ENCODE peak calls at places on chromosomes 13 and 19, in seven cellular contexts. P is GM12891, A is SK-N-SH, O is GM12878, F is H1, S is K562, B is HepG2. Q is an unnamed sample.

GRCh38 chr19:46344363-46344762 is 2.5 kb upstream of the PPP5C start:
- DNase-seq in P (no peak), A (no peak), O (no peak), F (no peak), S (no peak), B (no peak), Q (no peak)

GRCh38 chr19:51347209-51347928 is 5.4 kb upstream of the VSIG10L start:
- DNase-seq in P (no peak), A (no peak), O (no peak), F (no peak), S (no peak), B (peak), Q (no peak)

GRCh38 chr13:87444135-87444534 is 227.0 kb upstream of the SLITRK5 start:
- DNase-seq in P (no peak), A (no peak), O (no peak), F (no peak), S (no peak), B (no peak), Q (no peak)

GRCh38 chr19:35609881-35610353 is 2.6 kb upstream of the HAUS5 start:
- DNase-seq in P (no peak), A (no peak), O (peak), F (no peak), S (no peak), B (no peak), Q (no peak)

GRCh38 chr13:79508224-79508961 is 27.4 kb downstream of the NDFIP2 start:
- DNase-seq in P (no peak), A (no peak), O (no peak), F (no peak), S (no peak), B (no peak), Q (no peak)

GRCh38 chr13:63367522-63368198 is 1952.0 kb upstream of the PCDH20 start:
- DNase-seq in P (no peak), A (no peak), O (no peak), F (no peak), S (no peak), B (no peak), Q (no peak)

GRCh38 chr13:82675024-82675423 is 1207.2 kb downstream of the SLITRK1 start:
- DNase-seq in P (no peak), A (no peak), O (no peak), F (no peak), S (no peak), B (no peak), Q (no peak)

GRCh38 chr13:32200741-32201140 is 114.4 kb downstream of the ZAR1L start:
- DNase-seq in P (no peak), A (no peak), O (no peak), F (no peak), S (no peak), B (no peak), Q (no peak)

GRCh38 chr19:3350014-3350663 is 16.2 kb upstream of the NFIC start:
- DNase-seq in P (no peak), A (no peak), O (no peak), F (no peak), S (no peak), B (peak), Q (no peak)

GRCh38 chr13:24737042-24737441 is 26.9 kb upstream of the RNF17 start:
- DNase-seq in P (no peak), A (no peak), O (no peak), F (no peak), S (peak), B (no peak), Q (no peak)

GRCh38 chr13:89324582-89324981 is 1653.4 kb downstream of the SLITRK5 start:
- DNase-seq in P (no peak), A (no peak), O (no peak), F (peak), S (no peak), B (no peak), Q (no peak)

GRCh38 chr19:43395561-43395960 is 19.1 kb upstream of the TEX101 start:
- DNase-seq in P (no peak), A (no peak), O (no peak), F (no peak), S (no peak), B (no peak), Q (no peak)

GRCh38 chr19:38095411-38096308 is 128.4 kb downstream of the DPF1 start:
- DNase-seq in P (peak), A (peak), O (peak), F (peak), S (peak), B (peak), Q (no peak)

GRCh38 chr19:17555929-17556813 is 722 bp downstream of the COLGALT1 start:
- DNase-seq in P (no peak), A (peak), O (no peak), F (no peak), S (peak), B (no peak), Q (no peak)

GRCh38 chr13:99859178-99860177 is 112.1 kb downstream of the ZIC5 start:
- DNase-seq in P (no peak), A (no peak), O (peak), F (no peak), S (no peak), B (no peak), Q (no peak)

GRCh38 chr13:106597190-106597589 is 29.3 kb upstream of the ARGLU1 start:
- DNase-seq in P (no peak), A (no peak), O (no peak), F (no peak), S (no peak), B (no peak), Q (no peak)

GRCh38 chr13:59774511-59774911 is 389.2 kb downstream of the DIAPH3 start:
- DNase-seq in P (no peak), A (no peak), O (no peak), F (no peak), S (no peak), B (peak), Q (no peak)

GRCh38 chr19:2081873-2082810 is 14.0 kb downstream of the MOB3A start:
- DNase-seq in P (no peak), A (peak), O (no peak), F (no peak), S (no peak), B (no peak), Q (no peak)

GRCh38 chr19:913080-913748 is at the start of gene R3HDM4:
- DNase-seq in P (peak), A (peak), O (no peak), F (no peak), S (peak), B (no peak), Q (peak)

GRCh38 chr13:40777166-40777956 is 6.4 kb upstream of the MRPS31 start:
- DNase-seq in P (no peak), A (peak), O (no peak), F (no peak), S (peak), B (peak), Q (no peak)

GRCh38 chr13:47484564-47484963 is 516.5 kb downstream of the SUCLA2 start:
- DNase-seq in P (no peak), A (no peak), O (no peak), F (no peak), S (no peak), B (peak), Q (no peak)

GRCh38 chr19:9720541-9720940 is 45.6 kb upstream of the ZNF562 start:
- DNase-seq in P (no peak), A (no peak), O (no peak), F (no peak), S (no peak), B (no peak), Q (no peak)

GRCh38 chr13:28268800-28269223 is 130.5 kb downstream of the PAN3 start:
- DNase-seq in P (peak), A (no peak), O (peak), F (no peak), S (no peak), B (no peak), Q (peak)

GRCh38 chr19:49590971-49591730 is at the start of gene PRR12:
- DNase-seq in P (peak), A (peak), O (no peak), F (no peak), S (peak), B (peak), Q (peak)

GRCh38 chr19:4738734-4739133 is 15.1 kb upstream of the DPP9 start:
- DNase-seq in P (no peak), A (no peak), O (no peak), F (no peak), S (no peak), B (no peak), Q (no peak)

GRCh38 chr13:23557733-23558132 is 12.5 kb upstream of the TNFRSF19 start:
- DNase-seq in P (no peak), A (no peak), O (no peak), F (no peak), S (no peak), B (no peak), Q (no peak)

DNA sequence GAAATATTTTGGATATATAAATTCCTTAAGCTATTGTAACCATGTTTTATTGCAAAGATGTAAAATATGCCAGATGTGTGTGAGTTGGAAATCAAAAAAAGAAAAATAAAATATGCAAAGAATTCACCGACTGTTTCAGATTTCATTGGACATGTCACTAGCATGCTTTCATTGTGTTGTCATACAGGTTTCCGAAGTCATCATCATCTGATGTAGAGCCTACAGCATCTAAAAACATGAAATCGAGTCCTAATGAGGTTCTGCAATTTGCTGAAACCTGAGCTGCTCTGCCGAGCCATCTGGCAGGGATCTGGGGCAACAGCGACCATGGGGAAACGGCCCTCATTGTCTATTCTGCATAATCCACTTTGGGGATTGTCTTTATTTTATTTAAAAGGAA is 196.1 kb upstream of the MAB21L1 start:
- DNase-seq in P (no peak), A (no peak), O (no peak), F (no peak), S (no peak), B (no peak), Q (no peak)
- TF ChIP-seq TAF1 in P (no peak), A (no peak), O (no peak), F (no peak), S (no peak), B (no peak), Q (no peak)

DNA sequence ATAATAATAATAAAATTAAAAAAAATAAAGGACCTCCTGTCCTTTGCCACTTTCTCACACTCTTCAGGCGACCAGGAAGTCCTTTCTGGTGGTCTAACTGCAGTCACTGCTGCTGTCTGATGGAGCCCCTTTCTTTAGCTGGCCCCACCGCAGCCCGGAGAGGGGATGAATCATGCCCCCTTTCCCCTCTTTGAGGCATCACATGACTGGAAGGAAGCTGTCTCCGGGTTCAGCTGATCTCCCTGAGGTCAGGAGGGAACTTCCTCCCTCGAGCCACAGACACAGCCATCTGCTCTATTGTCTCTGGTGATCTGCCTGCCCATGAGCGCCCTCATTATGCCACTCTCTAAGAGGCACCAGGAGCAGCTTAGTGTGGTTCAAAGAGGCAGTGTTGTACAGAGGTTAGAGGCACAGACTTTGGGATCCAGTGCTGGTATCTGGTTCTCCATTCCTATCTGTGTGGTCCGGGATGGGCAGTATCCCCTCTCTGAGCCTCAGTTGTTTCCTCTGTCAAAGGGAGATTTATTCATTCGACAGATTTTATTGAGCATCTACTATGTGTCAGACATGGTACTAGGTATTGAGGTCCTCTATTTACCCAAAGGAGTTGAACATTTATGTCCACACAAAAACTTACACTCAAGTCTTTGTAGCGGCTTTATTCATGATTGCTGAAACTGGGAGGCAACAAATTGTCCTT is 30.0 kb downstream of the VAV1 start:
- DNase-seq in P (no peak), A (no peak), O (peak), F (no peak), S (peak), B (no peak), Q (peak)
- TF ChIP-seq TAF1 in P (no peak), A (no peak), O (peak), F (no peak), S (no peak), B (no peak), Q (peak)

GRCh38 chr13:61728468-61728867 is 312.8 kb upstream of the PCDH20 start:
- DNase-seq in P (no peak), A (peak), O (no peak), F (no peak), S (no peak), B (no peak), Q (no peak)

GRCh38 chr13:61727714-61728275 is 312.1 kb upstream of the PCDH20 start:
- DNase-seq in P (no peak), A (no peak), O (no peak), F (no peak), S (no peak), B (no peak), Q (no peak)
- TF ChIP-seq TAF1 in P (no peak), A (no peak), O (no peak), F (no peak), S (no peak), B (no peak), Q (no peak)

GRCh38 chr13:39052944-39053343 is 14.7 kb downstream of the NHLRC3 start:
- DNase-seq in P (no peak), A (no peak), O (no peak), F (no peak), S (no peak), B (no peak), Q (no peak)
- TF ChIP-seq TAF1 in P (no peak), A (no peak), O (no peak), F (no peak), S (no peak), B (no peak), Q (no peak)

GRCh38 chr19:33667141-33667540 is 45.4 kb downstream of the CHST8 start:
- DNase-seq in P (no peak), A (no peak), O (no peak), F (no peak), S (no peak), B (no peak), Q (no peak)
- TF ChIP-seq TAF1 in P (no peak), A (no peak), O (no peak), F (no peak), S (no peak), B (no peak), Q (no peak)

DNA sequence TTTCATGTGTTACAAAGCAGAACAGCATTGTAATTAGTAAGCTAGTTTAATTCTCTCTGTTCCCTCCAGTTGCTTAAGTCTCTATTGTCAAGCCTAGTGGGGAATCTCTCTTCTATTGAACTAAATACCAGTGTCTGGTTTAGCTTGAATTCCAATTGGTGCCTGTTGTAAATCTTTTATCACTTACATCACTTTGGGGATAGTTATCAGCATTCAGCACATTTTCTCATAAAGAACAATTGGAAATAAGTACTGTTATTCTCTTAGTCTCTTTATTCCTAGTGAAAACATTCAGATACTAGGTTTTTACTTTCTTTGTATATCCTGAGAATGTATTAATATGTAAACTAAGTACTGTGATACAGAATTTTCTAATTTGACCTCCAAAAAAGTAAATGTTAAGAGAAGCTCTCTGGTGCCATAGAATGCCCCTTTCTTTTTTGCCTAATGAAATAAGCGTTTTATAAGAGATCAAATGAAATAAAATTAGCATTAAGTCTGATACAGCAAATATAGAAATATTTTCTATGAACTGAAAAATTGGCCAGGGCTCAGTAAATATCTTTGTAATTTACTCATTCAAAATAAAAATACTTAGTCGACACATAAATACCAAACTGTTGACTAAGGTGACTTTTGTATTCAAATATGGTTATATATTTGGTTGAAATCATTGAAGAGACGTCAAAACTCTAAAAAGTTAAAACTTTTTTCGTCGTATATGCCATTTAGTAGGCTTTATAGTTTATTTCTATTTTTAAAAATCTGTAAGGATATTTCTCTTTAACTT is 25.4 kb downstream of the IPO5 start:
- DNase-seq in P (no peak), A (no peak), O (no peak), F (no peak), S (no peak), B (no peak), Q (no peak)
- TF ChIP-seq TAF1 in P (no peak), A (no peak), O (no peak), F (no peak), S (no peak), B (no peak), Q (no peak)